ENCODE peak calls at places on chromosomes 12 and 14, in eight cellular contexts. B is GM06990; R is CD8-positive, alpha-beta T cell; D is heart right ventricle; J is GOT3; Y is effector CD4-positive, alpha-beta T cell; H is OCI-LY7; O is activated T-cell treated with anti-CD3 and anti-CD28 coated beads, Interleukin-2, amount 50 U/mL, for 24 hours. S is an unnamed sample.

GRCh38 chr12:1855241-1855640 is 34.9 kb downstream of the LRTM2 start:
- DNase-seq in J (no peak), B (no peak), D (no peak), H (no peak), Y (no peak), O (peak), R (no peak), S (no peak)

GRCh38 chr12:57816855-57817151 is 1.7 kb downstream of the AVIL start:
- DNase-seq in D (peak), Y (no peak), H (no peak), B (no peak), O (no peak), R (no peak), J (no peak), S (no peak)

GRCh38 chr12:12839886-12840285 is 26.7 kb downstream of the DDX47 start:
- DNase-seq in Y (no peak), O (no peak), H (no peak), J (no peak), R (no peak), B (no peak), D (no peak), S (no peak)

GRCh38 chr14:77892381-77892871 is 92.5 kb downstream of the ADCK1 start:
- DNase-seq in O (no peak), R (no peak), D (peak), H (no peak), B (no peak), Y (no peak), J (no peak), S (no peak)

GRCh38 chr14:61322799-61323290 is 1.5 kb downstream of the PRKCH start:
- DNase-seq in R (peak), H (no peak), Y (peak), D (no peak), B (no peak), O (peak), J (no peak), S (no peak)

GRCh38 chr12:64674367-64674922 is 64.2 kb downstream of the RASSF3 start:
- DNase-seq in Y (peak), B (no peak), H (peak), D (no peak), O (peak), R (peak), J (no peak), S (no peak)

GRCh38 chr14:22383515-22384166 is 205.4 kb downstream of the DAD1 start:
- DNase-seq in J (no peak), D (no peak), O (no peak), R (no peak), B (peak), H (peak), Y (no peak), S (no peak)

GRCh38 chr12:93825501-93825888 is 148.3 kb downstream of the CRADD start:
- DNase-seq in B (no peak), Y (no peak), R (no peak), J (no peak), H (no peak), O (no peak), D (no peak), S (no peak)

GRCh38 chr14:32720927-32721326 is 217.8 kb upstream of the NPAS3 start:
- DNase-seq in R (no peak), Y (no peak), H (no peak), O (no peak), J (no peak), B (no peak), D (no peak), S (no peak)

GRCh38 chr12:110270125-110270962 is 10.7 kb upstream of the ATP2A2 start:
- DNase-seq in R (no peak), D (peak), J (no peak), O (no peak), H (no peak), B (no peak), Y (no peak), S (no peak)

GRCh38 chr14:75399819-75400678 is 27.8 kb upstream of the JDP2 start:
- DNase-seq in R (no peak), H (no peak), B (no peak), O (no peak), J (no peak), Y (no peak), D (peak), S (no peak)

GRCh38 chr14:40004871-40005503 is 572.8 kb upstream of the FBXO33 start:
- DNase-seq in R (no peak), H (no peak), O (no peak), J (no peak), B (no peak), D (no peak), Y (no peak), S (no peak)

GRCh38 chr12:26874501-26875296 is 41.7 kb upstream of the ITPR2 start:
- DNase-seq in Y (no peak), R (no peak), O (no peak), J (no peak), H (no peak), B (peak), D (no peak), S (no peak)

GRCh38 chr12:107109726-107110518 is 16.6 kb upstream of the CRY1 start:
- DNase-seq in Y (no peak), D (no peak), O (no peak), J (no peak), H (no peak), B (no peak), R (no peak), S (no peak)

GRCh38 chr12:25089738-25090137 is 105.2 kb downstream of the DNAI7 start:
- DNase-seq in J (no peak), O (no peak), H (no peak), B (no peak), Y (no peak), D (no peak), R (no peak), S (no peak)

GRCh38 chr12:90102957-90103652 is 394.5 kb upstream of the ATP2B1 start:
- DNase-seq in R (no peak), D (no peak), O (no peak), Y (peak), B (peak), H (peak), J (no peak), S (peak)

GRCh38 chr14:105944632-105945610 is 418.5 kb downstream of the TMEM121 start:
- DNase-seq in Y (peak), R (peak), J (no peak), O (peak), D (peak), B (peak), H (no peak), S (peak)

GRCh38 chr14:26286066-26286791 is 311.6 kb downstream of the NOVA1 start:
- DNase-seq in J (no peak), R (no peak), D (no peak), O (no peak), H (no peak), Y (no peak), B (no peak), S (no peak)

GRCh38 chr12:132465269-132466190 is 24.4 kb upstream of the FBRSL1 start:
- DNase-seq in B (no peak), H (no peak), J (no peak), R (no peak), D (no peak), Y (no peak), O (no peak), S (no peak)

GRCh38 chr14:72741836-72742681 is 151.8 kb downstream of the DPF3 start:
- DNase-seq in H (no peak), R (no peak), O (no peak), J (no peak), B (no peak), Y (no peak), D (no peak), S (no peak)

GRCh38 chr14:75645051-75645450 is 15.6 kb downstream of the ERG28 start:
- DNase-seq in D (no peak), J (no peak), B (no peak), O (no peak), R (no peak), Y (no peak), H (no peak), S (no peak)

GRCh38 chr14:69045857-69046351 is 66.8 kb upstream of the ACTN1 start:
- DNase-seq in H (no peak), J (no peak), O (no peak), Y (no peak), D (peak), R (no peak), B (no peak), S (no peak)

GRCh38 chr12:72546106-72546505 is 273.9 kb downstream of the TRHDE start:
- DNase-seq in O (no peak), Y (no peak), H (no peak), B (no peak), D (no peak), J (no peak), R (no peak), S (no peak)

GRCh38 chr12:83142914-83143313 is 456.2 kb downstream of the TMTC2 start:
- DNase-seq in D (no peak), J (no peak), H (no peak), Y (no peak), B (no peak), R (no peak), O (no peak), S (no peak)

GRCh38 chr12:113136128-113136989 is 798 bp upstream of the RASAL1 start:
- DNase-seq in D (no peak), J (no peak), B (no peak), R (peak), Y (peak), H (peak), O (peak), S (no peak)

GRCh38 chr12:66709893-66710292 is 31.0 kb upstream of the GRIP1 start:
- DNase-seq in O (no peak), R (no peak), Y (no peak), B (no peak), J (no peak), H (peak), D (no peak), S (no peak)

GRCh38 chr14:70188608-70189540 is at the start of gene SLC8A3:
- DNase-seq in J (no peak), B (peak), R (no peak), H (no peak), D (no peak), Y (no peak), O (peak), S (peak)

GRCh38 chr12:96053476-96054261 is 18.3 kb upstream of the LTA4H start:
- DNase-seq in O (no peak), R (no peak), D (no peak), Y (no peak), J (no peak), B (no peak), H (no peak), S (peak)

GRCh38 chr14:63752449-63753169 is 24.7 kb upstream of the SGPP1 start:
- DNase-seq in B (no peak), O (no peak), H (no peak), D (peak), J (no peak), R (no peak), Y (no peak), S (no peak)

GRCh38 chr12:112005419-112006395 is 7.3 kb downstream of the TMEM116 start:
- DNase-seq in O (no peak), R (no peak), H (no peak), B (no peak), J (no peak), Y (no peak), D (no peak), S (no peak)

GRCh38 chr12:650983-651382 is 12.3 kb downstream of the NINJ2 start:
- DNase-seq in D (no peak), O (peak), H (no peak), J (no peak), B (no peak), Y (no peak), R (no peak), S (no peak)

GRCh38 chr12:42237853-42238239 is 202 bp downstream of the YAF2 start:
- DNase-seq in R (no peak), Y (no peak), J (peak), B (no peak), D (no peak), H (no peak), O (no peak), S (no peak)

GRCh38 chr14:60648934-60649814 is at the start of gene SIX1:
- DNase-seq in J (peak), B (peak), H (no peak), D (peak), O (no peak), R (no peak), Y (no peak), S (no peak)

GRCh38 chr14:67943947-67944346 is 124.4 kb downstream of the RAD51B start:
- DNase-seq in R (peak), B (peak), O (no peak), D (peak), Y (peak), H (peak), J (no peak), S (peak)

GRCh38 chr12:3533703-3534386 is 42.8 kb downstream of the PRMT8 start:
- DNase-seq in R (no peak), O (no peak), J (no peak), B (no peak), Y (no peak), D (peak), H (no peak), S (no peak)

GRCh38 chr12:76040461-76040860 is 8.9 kb upstream of the PHLDA1 start:
- DNase-seq in Y (no peak), D (no peak), B (no peak), J (no peak), R (no peak), H (no peak), O (no peak), S (no peak)

GRCh38 chr14:68664225-68664681 is 128.6 kb downstream of the ZFP36L1 start:
- DNase-seq in J (no peak), H (no peak), B (peak), D (no peak), Y (no peak), R (no peak), O (no peak), S (no peak)

GRCh38 chr12:48266826-48267225 is 63.7 kb upstream of the OR10AD1 start:
- DNase-seq in O (no peak), B (no peak), H (no peak), R (no peak), D (no peak), Y (no peak), J (no peak), S (no peak)

S was measured in KG1.